ENCODE peak calls at places on chromosomes 6 and 20, in four cellular contexts. M, R, U and G are unnamed samples.

GRCh38 chr6:151141685-151142084 is 98.1 kb upstream of the AKAP12 start:
- DNase-seq in M (peak), R (peak), U (no peak), G (no peak)

GRCh38 chr20:48614593-48615274 is 213.1 kb downstream of the PREX1 start:
- DNase-seq in M (peak), R (no peak), U (no peak), G (no peak)

GRCh38 chr6:20620043-20620442 is 85.8 kb downstream of the CDKAL1 start:
- DNase-seq in M (no peak), R (no peak), U (no peak), G (peak)

GRCh38 chr20:9204979-9205378 is 136.1 kb downstream of the PLCB4 start:
- DNase-seq in M (no peak), R (no peak), U (no peak), G (no peak)

GRCh38 chr20:64069614-64070243 is 6.7 kb downstream of the TCEA2 start:
- DNase-seq in M (no peak), R (no peak), U (no peak), G (no peak)

GRCh38 chr6:94727710-94728109 is 849.6 kb upstream of the MANEA start:
- DNase-seq in M (no peak), R (no peak), U (no peak), G (no peak)

GRCh38 chr20:8116067-8116811 is 15.8 kb upstream of the PLCB1 start:
- DNase-seq in M (no peak), R (no peak), U (no peak), G (peak)

GRCh38 chr20:40960521-40960956 is 68.1 kb upstream of the TOP1 start:
- DNase-seq in M (no peak), R (no peak), U (no peak), G (peak)

GRCh38 chr6:43127180-43127579 is 43.9 kb upstream of the SRF start:
- DNase-seq in M (no peak), R (no peak), U (no peak), G (no peak)

GRCh38 chr6:70547313-70547712 is 19.4 kb upstream of the SDHAF4 start:
- DNase-seq in M (no peak), R (peak), U (no peak), G (peak)

GRCh38 chr6:8825726-8826125 is 390.4 kb upstream of the SLC35B3 start:
- DNase-seq in M (no peak), R (no peak), U (no peak), G (no peak)

GRCh38 chr6:64254558-64254957 is 619.0 kb downstream of the PHF3 start:
- DNase-seq in M (no peak), R (no peak), U (no peak), G (no peak)

GRCh38 chr6:51415501-51415900 is 596.8 kb downstream of the TFAP2B start:
- DNase-seq in M (no peak), R (no peak), U (no peak), G (no peak)

GRCh38 chr6:51411726-51412125 is 593.1 kb downstream of the TFAP2B start:
- DNase-seq in M (no peak), R (peak), U (no peak), G (no peak)

GRCh38 chr6:51414361-51414760 is 595.7 kb downstream of the TFAP2B start:
- DNase-seq in M (no peak), R (no peak), U (no peak), G (no peak)

DNA sequence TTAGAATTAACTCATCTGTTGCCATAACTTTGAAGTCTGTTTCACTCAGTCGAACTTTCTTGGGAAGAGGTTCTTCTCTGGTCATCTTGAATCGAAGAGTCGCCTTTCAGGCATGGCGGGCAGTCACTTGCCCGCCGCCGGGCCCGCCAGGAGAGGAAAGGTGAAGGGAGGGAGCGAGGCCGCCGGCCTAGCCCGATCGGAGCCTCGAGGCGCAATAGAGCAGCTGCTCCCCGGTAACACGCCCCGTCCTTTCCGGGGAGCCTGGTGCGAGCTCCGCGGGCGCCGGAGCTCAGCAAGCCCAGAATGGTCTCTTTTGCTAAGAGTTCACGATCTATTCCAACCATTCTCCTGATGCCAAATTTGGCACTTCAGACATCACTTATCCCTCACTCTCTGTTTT is 591.8 kb downstream of the TFAP2B start:
- DNase-seq in M (no peak), R (no peak), U (no peak), G (no peak)
- TF ChIP-seq EZH2 in M (no peak), R (no peak), U (no peak), G (no peak)

GRCh38 chr6:56956481-56956880 is 1.6 kb downstream of the BEND6 start:
- DNase-seq in M (no peak), R (no peak), U (no peak), G (no peak)
- TF ChIP-seq EZH2 in M (no peak), R (no peak), U (no peak), G (no peak)

GRCh38 chr6:119348308-119349040 is 1.1 kb downstream of the MAN1A1 start:
- DNase-seq in M (no peak), R (peak), U (no peak), G (peak)

GRCh38 chr6:119349041-119349340 is 570 bp downstream of the MAN1A1 start:
- DNase-seq in M (no peak), R (no peak), U (no peak), G (no peak)

GRCh38 chr6:119351005-119351394 is 1.4 kb upstream of the MAN1A1 start:
- DNase-seq in M (peak), R (peak), U (peak), G (peak)

GRCh38 chr6:119350202-119351004 is 842 bp upstream of the MAN1A1 start:
- DNase-seq in M (peak), R (peak), U (peak), G (peak)

GRCh38 chr6:119349341-119350201 is at the start of gene MAN1A1:
- DNase-seq in M (peak), R (peak), U (peak), G (peak)
- TF ChIP-seq EZH2 in M (no peak), R (peak), U (no peak), G (no peak)

GRCh38 chr6:41442800-41443501 is 103.2 kb upstream of the FOXP4 start:
- DNase-seq in M (no peak), R (no peak), U (no peak), G (peak)

GRCh38 chr6:41446132-41446531 is 100.0 kb upstream of the FOXP4 start:
- DNase-seq in M (no peak), R (no peak), U (no peak), G (no peak)

GRCh38 chr6:41445268-41445667 is 100.9 kb upstream of the FOXP4 start:
- DNase-seq in M (no peak), R (peak), U (no peak), G (peak)

GRCh38 chr6:41441598-41442205 is 104.5 kb upstream of the FOXP4 start:
- DNase-seq in M (no peak), R (no peak), U (no peak), G (no peak)

DNA sequence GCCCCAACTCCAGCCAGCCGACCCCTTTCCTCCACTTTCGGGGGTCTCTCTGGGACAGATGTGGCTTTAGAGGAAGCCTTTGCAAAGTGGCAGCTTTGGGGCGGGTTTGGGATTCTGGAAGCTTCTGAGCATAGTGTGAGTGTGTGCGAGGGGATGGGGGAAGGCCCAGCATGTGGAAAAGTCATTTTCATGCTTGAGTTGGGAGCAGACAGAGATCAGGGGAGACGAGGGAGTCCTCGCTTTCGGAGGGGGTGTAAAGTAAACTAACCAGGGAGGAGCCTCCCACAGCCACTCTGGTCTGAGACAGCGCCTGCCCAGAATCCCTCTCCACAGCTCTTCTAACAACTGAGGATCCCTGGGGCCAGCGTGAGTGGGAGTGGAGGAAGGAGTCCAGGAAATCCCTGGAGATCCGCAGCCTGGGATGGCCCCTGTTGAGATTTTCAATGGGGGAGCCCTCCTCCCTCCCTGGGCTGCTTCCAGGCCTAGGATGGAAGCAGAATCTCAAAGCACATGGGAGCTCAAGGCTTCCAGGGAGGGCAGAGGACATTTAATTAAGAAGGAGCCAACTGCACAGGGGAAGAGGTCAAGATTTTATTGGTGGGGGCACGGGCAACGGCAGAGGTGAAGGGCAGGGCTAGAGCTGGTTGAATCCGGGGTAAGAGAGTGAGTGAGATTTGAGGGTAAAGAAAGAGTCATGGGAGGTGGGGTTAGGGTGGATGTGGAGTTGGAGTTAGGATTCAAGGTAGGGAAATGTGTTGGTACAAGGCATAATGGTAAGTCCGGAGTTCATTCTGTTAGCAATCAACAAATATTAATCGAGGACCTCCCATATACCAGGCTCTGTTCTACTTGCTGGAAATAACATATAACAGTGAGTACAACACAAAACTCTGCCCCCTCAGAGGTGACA is 102.3 kb upstream of the FOXP4 start:
- DNase-seq in M (no peak), R (peak), U (no peak), G (peak)
- TF ChIP-seq EZH2 in M (peak), R (no peak), U (no peak), G (peak)